ENCODE peak calls at places on chromosomes 1 and 21, in five cellular contexts. One of them, this sample, is unnamed.

GRCh38 chr1:207579436-207579799 is 65.5 kb upstream of the CR1L start:
- DNase-seq in stimulated activated CD8-positive, alpha-beta memory T cell treated with anti-CD3 and anti-CD28 coated beads, Interleukin-15, amount 100 ng/mL, for 4 hours: no peak
- DNase-seq in stimulated activated CD4-positive, alpha-beta T cell treated with anti-CD3 and anti-CD28 coated beads, Interleukin-4, amount 100 ng/mL, for 4 hours: no peak
- DNase-seq in OCI-M1: peak
- DNase-seq in neuronal stem cell: peak
- DNase-seq in this sample: peak

GRCh38 chr1:12019858-12020509 is 686 bp downstream of the MIIP start:
- DNase-seq in neuronal stem cell: peak
- DNase-seq in stimulated activated CD4-positive, alpha-beta T cell treated with anti-CD3 and anti-CD28 coated beads, Interleukin-4, amount 100 ng/mL, for 4 hours: no peak
- DNase-seq in stimulated activated CD8-positive, alpha-beta memory T cell treated with anti-CD3 and anti-CD28 coated beads, Interleukin-15, amount 100 ng/mL, for 4 hours: no peak
- DNase-seq in OCI-M1: peak
- DNase-seq in this sample: no peak

GRCh38 chr1:223846668-223847007 is 891 bp upstream of the TP53BP2 start:
- DNase-seq in neuronal stem cell: no peak
- DNase-seq in stimulated activated CD4-positive, alpha-beta T cell treated with anti-CD3 and anti-CD28 coated beads, Interleukin-4, amount 100 ng/mL, for 4 hours: no peak
- DNase-seq in OCI-M1: peak
- DNase-seq in stimulated activated CD8-positive, alpha-beta memory T cell treated with anti-CD3 and anti-CD28 coated beads, Interleukin-15, amount 100 ng/mL, for 4 hours: no peak
- DNase-seq in this sample: no peak

GRCh38 chr1:62012821-62013220 is 181.8 kb upstream of the L1TD1 start:
- DNase-seq in OCI-M1: no peak
- DNase-seq in stimulated activated CD8-positive, alpha-beta memory T cell treated with anti-CD3 and anti-CD28 coated beads, Interleukin-15, amount 100 ng/mL, for 4 hours: no peak
- DNase-seq in stimulated activated CD4-positive, alpha-beta T cell treated with anti-CD3 and anti-CD28 coated beads, Interleukin-4, amount 100 ng/mL, for 4 hours: no peak
- DNase-seq in neuronal stem cell: no peak
- DNase-seq in this sample: no peak

GRCh38 chr1:66294692-66295384 is 239.1 kb upstream of the SGIP1 start:
- DNase-seq in neuronal stem cell: no peak
- DNase-seq in stimulated activated CD8-positive, alpha-beta memory T cell treated with anti-CD3 and anti-CD28 coated beads, Interleukin-15, amount 100 ng/mL, for 4 hours: no peak
- DNase-seq in OCI-M1: no peak
- DNase-seq in stimulated activated CD4-positive, alpha-beta T cell treated with anti-CD3 and anti-CD28 coated beads, Interleukin-4, amount 100 ng/mL, for 4 hours: peak
- DNase-seq in this sample: no peak

GRCh38 chr1:8586438-8586837 is 231.0 kb downstream of the RERE start:
- DNase-seq in OCI-M1: no peak
- DNase-seq in neuronal stem cell: no peak
- DNase-seq in stimulated activated CD8-positive, alpha-beta memory T cell treated with anti-CD3 and anti-CD28 coated beads, Interleukin-15, amount 100 ng/mL, for 4 hours: no peak
- DNase-seq in stimulated activated CD4-positive, alpha-beta T cell treated with anti-CD3 and anti-CD28 coated beads, Interleukin-4, amount 100 ng/mL, for 4 hours: no peak
- DNase-seq in this sample: no peak

GRCh38 chr21:14740692-14741091 is 194.6 kb upstream of the SAMSN1 start:
- DNase-seq in neuronal stem cell: no peak
- DNase-seq in OCI-M1: no peak
- DNase-seq in stimulated activated CD4-positive, alpha-beta T cell treated with anti-CD3 and anti-CD28 coated beads, Interleukin-4, amount 100 ng/mL, for 4 hours: no peak
- DNase-seq in stimulated activated CD8-positive, alpha-beta memory T cell treated with anti-CD3 and anti-CD28 coated beads, Interleukin-15, amount 100 ng/mL, for 4 hours: no peak
- DNase-seq in this sample: no peak

GRCh38 chr1:161483361-161483760 is 21.9 kb upstream of the FCGR2A start:
- DNase-seq in stimulated activated CD4-positive, alpha-beta T cell treated with anti-CD3 and anti-CD28 coated beads, Interleukin-4, amount 100 ng/mL, for 4 hours: no peak
- DNase-seq in stimulated activated CD8-positive, alpha-beta memory T cell treated with anti-CD3 and anti-CD28 coated beads, Interleukin-15, amount 100 ng/mL, for 4 hours: no peak
- DNase-seq in OCI-M1: no peak
- DNase-seq in neuronal stem cell: no peak
- DNase-seq in this sample: no peak

GRCh38 chr1:91406773-91407389 is 2.2 kb upstream of the HFM1 start:
- DNase-seq in neuronal stem cell: no peak
- DNase-seq in OCI-M1: peak
- DNase-seq in stimulated activated CD8-positive, alpha-beta memory T cell treated with anti-CD3 and anti-CD28 coated beads, Interleukin-15, amount 100 ng/mL, for 4 hours: no peak
- DNase-seq in stimulated activated CD4-positive, alpha-beta T cell treated with anti-CD3 and anti-CD28 coated beads, Interleukin-4, amount 100 ng/mL, for 4 hours: no peak
- DNase-seq in this sample: no peak

GRCh38 chr1:1683104-1683905 is 9.3 kb downstream of the SLC35E2B start:
- DNase-seq in stimulated activated CD4-positive, alpha-beta T cell treated with anti-CD3 and anti-CD28 coated beads, Interleukin-4, amount 100 ng/mL, for 4 hours: no peak
- DNase-seq in neuronal stem cell: no peak
- DNase-seq in stimulated activated CD8-positive, alpha-beta memory T cell treated with anti-CD3 and anti-CD28 coated beads, Interleukin-15, amount 100 ng/mL, for 4 hours: no peak
- DNase-seq in OCI-M1: no peak
- DNase-seq in this sample: no peak

GRCh38 chr1:183443466-183443865 is 25.3 kb upstream of the NMNAT2 start:
- DNase-seq in stimulated activated CD4-positive, alpha-beta T cell treated with anti-CD3 and anti-CD28 coated beads, Interleukin-4, amount 100 ng/mL, for 4 hours: no peak
- DNase-seq in neuronal stem cell: no peak
- DNase-seq in stimulated activated CD8-positive, alpha-beta memory T cell treated with anti-CD3 and anti-CD28 coated beads, Interleukin-15, amount 100 ng/mL, for 4 hours: no peak
- DNase-seq in OCI-M1: peak
- DNase-seq in this sample: no peak

GRCh38 chr1:225746361-225747179 is 31.1 kb upstream of the SRP9 start:
- DNase-seq in neuronal stem cell: peak
- DNase-seq in OCI-M1: no peak
- DNase-seq in stimulated activated CD8-positive, alpha-beta memory T cell treated with anti-CD3 and anti-CD28 coated beads, Interleukin-15, amount 100 ng/mL, for 4 hours: no peak
- DNase-seq in stimulated activated CD4-positive, alpha-beta T cell treated with anti-CD3 and anti-CD28 coated beads, Interleukin-4, amount 100 ng/mL, for 4 hours: no peak
- DNase-seq in this sample: peak

GRCh38 chr1:100868364-100868995 is 26.2 kb downstream of the EXTL2 start:
- DNase-seq in stimulated activated CD8-positive, alpha-beta memory T cell treated with anti-CD3 and anti-CD28 coated beads, Interleukin-15, amount 100 ng/mL, for 4 hours: no peak
- DNase-seq in OCI-M1: peak
- DNase-seq in stimulated activated CD4-positive, alpha-beta T cell treated with anti-CD3 and anti-CD28 coated beads, Interleukin-4, amount 100 ng/mL, for 4 hours: no peak
- DNase-seq in neuronal stem cell: peak
- DNase-seq in this sample: no peak

GRCh38 chr21:34639882-34640788 is 25.2 kb upstream of the RCAN1 start:
- DNase-seq in neuronal stem cell: no peak
- DNase-seq in OCI-M1: peak
- DNase-seq in stimulated activated CD8-positive, alpha-beta memory T cell treated with anti-CD3 and anti-CD28 coated beads, Interleukin-15, amount 100 ng/mL, for 4 hours: no peak
- DNase-seq in stimulated activated CD4-positive, alpha-beta T cell treated with anti-CD3 and anti-CD28 coated beads, Interleukin-4, amount 100 ng/mL, for 4 hours: peak
- DNase-seq in this sample: no peak

GRCh38 chr21:26027696-26028095 is 142.9 kb downstream of the APP start:
- DNase-seq in OCI-M1: no peak
- DNase-seq in neuronal stem cell: no peak
- DNase-seq in stimulated activated CD4-positive, alpha-beta T cell treated with anti-CD3 and anti-CD28 coated beads, Interleukin-4, amount 100 ng/mL, for 4 hours: no peak
- DNase-seq in stimulated activated CD8-positive, alpha-beta memory T cell treated with anti-CD3 and anti-CD28 coated beads, Interleukin-15, amount 100 ng/mL, for 4 hours: no peak
- DNase-seq in this sample: no peak

GRCh38 chr1:209769171-209769904 is 13.5 kb downstream of the TRAF3IP3 start:
- DNase-seq in neuronal stem cell: no peak
- DNase-seq in stimulated activated CD4-positive, alpha-beta T cell treated with anti-CD3 and anti-CD28 coated beads, Interleukin-4, amount 100 ng/mL, for 4 hours: peak
- DNase-seq in OCI-M1: no peak
- DNase-seq in stimulated activated CD8-positive, alpha-beta memory T cell treated with anti-CD3 and anti-CD28 coated beads, Interleukin-15, amount 100 ng/mL, for 4 hours: peak
- DNase-seq in this sample: no peak

GRCh38 chr1:30795026-30795425 is 37.5 kb upstream of the LAPTM5 start:
- DNase-seq in stimulated activated CD4-positive, alpha-beta T cell treated with anti-CD3 and anti-CD28 coated beads, Interleukin-4, amount 100 ng/mL, for 4 hours: no peak
- DNase-seq in OCI-M1: no peak
- DNase-seq in stimulated activated CD8-positive, alpha-beta memory T cell treated with anti-CD3 and anti-CD28 coated beads, Interleukin-15, amount 100 ng/mL, for 4 hours: no peak
- DNase-seq in neuronal stem cell: no peak
- DNase-seq in this sample: no peak

GRCh38 chr1:91166106-91166712 is 144.4 kb upstream of the ZNF644 start:
- DNase-seq in stimulated activated CD8-positive, alpha-beta memory T cell treated with anti-CD3 and anti-CD28 coated beads, Interleukin-15, amount 100 ng/mL, for 4 hours: no peak
- DNase-seq in OCI-M1: peak
- DNase-seq in neuronal stem cell: peak
- DNase-seq in stimulated activated CD4-positive, alpha-beta T cell treated with anti-CD3 and anti-CD28 coated beads, Interleukin-4, amount 100 ng/mL, for 4 hours: no peak
- DNase-seq in this sample: no peak

GRCh38 chr1:93980320-93980744 is 71.1 kb upstream of the GCLM start:
- DNase-seq in neuronal stem cell: peak
- DNase-seq in stimulated activated CD4-positive, alpha-beta T cell treated with anti-CD3 and anti-CD28 coated beads, Interleukin-4, amount 100 ng/mL, for 4 hours: no peak
- DNase-seq in OCI-M1: peak
- DNase-seq in stimulated activated CD8-positive, alpha-beta memory T cell treated with anti-CD3 and anti-CD28 coated beads, Interleukin-15, amount 100 ng/mL, for 4 hours: no peak
- DNase-seq in this sample: peak

GRCh38 chr1:172545349-172546004 is 12.5 kb downstream of the SUCO start:
- DNase-seq in stimulated activated CD4-positive, alpha-beta T cell treated with anti-CD3 and anti-CD28 coated beads, Interleukin-4, amount 100 ng/mL, for 4 hours: no peak
- DNase-seq in stimulated activated CD8-positive, alpha-beta memory T cell treated with anti-CD3 and anti-CD28 coated beads, Interleukin-15, amount 100 ng/mL, for 4 hours: no peak
- DNase-seq in OCI-M1: peak
- DNase-seq in neuronal stem cell: no peak
- DNase-seq in this sample: no peak

GRCh38 chr1:159889821-159890252 is 10.1 kb downstream of the CFAP45 start:
- DNase-seq in OCI-M1: peak
- DNase-seq in stimulated activated CD4-positive, alpha-beta T cell treated with anti-CD3 and anti-CD28 coated beads, Interleukin-4, amount 100 ng/mL, for 4 hours: no peak
- DNase-seq in neuronal stem cell: peak
- DNase-seq in stimulated activated CD8-positive, alpha-beta memory T cell treated with anti-CD3 and anti-CD28 coated beads, Interleukin-15, amount 100 ng/mL, for 4 hours: no peak
- DNase-seq in this sample: no peak

GRCh38 chr1:232884262-232884661 is 66.1 kb upstream of the NTPCR start:
- DNase-seq in stimulated activated CD4-positive, alpha-beta T cell treated with anti-CD3 and anti-CD28 coated beads, Interleukin-4, amount 100 ng/mL, for 4 hours: no peak
- DNase-seq in neuronal stem cell: no peak
- DNase-seq in stimulated activated CD8-positive, alpha-beta memory T cell treated with anti-CD3 and anti-CD28 coated beads, Interleukin-15, amount 100 ng/mL, for 4 hours: no peak
- DNase-seq in OCI-M1: no peak
- DNase-seq in this sample: no peak

GRCh38 chr1:247212012-247212411 is 40.2 kb upstream of the ZNF124 start:
- DNase-seq in OCI-M1: peak
- DNase-seq in stimulated activated CD4-positive, alpha-beta T cell treated with anti-CD3 and anti-CD28 coated beads, Interleukin-4, amount 100 ng/mL, for 4 hours: no peak
- DNase-seq in neuronal stem cell: no peak
- DNase-seq in stimulated activated CD8-positive, alpha-beta memory T cell treated with anti-CD3 and anti-CD28 coated beads, Interleukin-15, amount 100 ng/mL, for 4 hours: no peak
- DNase-seq in this sample: no peak

GRCh38 chr1:215241451-215241850 is 158.9 kb downstream of the KCNK2 start:
- DNase-seq in stimulated activated CD8-positive, alpha-beta memory T cell treated with anti-CD3 and anti-CD28 coated beads, Interleukin-15, amount 100 ng/mL, for 4 hours: no peak
- DNase-seq in neuronal stem cell: no peak
- DNase-seq in OCI-M1: no peak
- DNase-seq in stimulated activated CD4-positive, alpha-beta T cell treated with anti-CD3 and anti-CD28 coated beads, Interleukin-4, amount 100 ng/mL, for 4 hours: no peak
- DNase-seq in this sample: no peak

GRCh38 chr1:115674011-115674410 is 32.2 kb downstream of the VANGL1 start:
- DNase-seq in stimulated activated CD8-positive, alpha-beta memory T cell treated with anti-CD3 and anti-CD28 coated beads, Interleukin-15, amount 100 ng/mL, for 4 hours: no peak
- DNase-seq in OCI-M1: no peak
- DNase-seq in stimulated activated CD4-positive, alpha-beta T cell treated with anti-CD3 and anti-CD28 coated beads, Interleukin-4, amount 100 ng/mL, for 4 hours: no peak
- DNase-seq in neuronal stem cell: no peak
- DNase-seq in this sample: no peak

GRCh38 chr1:84653130-84653680 is 37.1 kb downstream of the SSX2IP start:
- DNase-seq in stimulated activated CD4-positive, alpha-beta T cell treated with anti-CD3 and anti-CD28 coated beads, Interleukin-4, amount 100 ng/mL, for 4 hours: no peak
- DNase-seq in stimulated activated CD8-positive, alpha-beta memory T cell treated with anti-CD3 and anti-CD28 coated beads, Interleukin-15, amount 100 ng/mL, for 4 hours: no peak
- DNase-seq in neuronal stem cell: no peak
- DNase-seq in OCI-M1: peak
- DNase-seq in this sample: no peak